ENCODE peak calls at places on chromosome 9, in seven cellular contexts. J, H, G, N, V, L and F are unnamed samples.

GRCh38 chr9:72753261-72753893 is 199.5 kb downstream of the ALDH1A1 start:
- DNase-seq in V (no peak), L (no peak), G (peak), J (no peak), N (no peak), H (no peak), F (peak)

GRCh38 chr9:125061391-125061790 is 81.9 kb downstream of the SCAI start:
- DNase-seq in J (no peak), H (no peak), G (no peak), N (no peak), V (no peak), L (no peak), F (no peak)

GRCh38 chr9:28735943-28736342 is 1162.7 kb upstream of the C9orf72 start:
- DNase-seq in G (no peak), N (no peak), L (no peak), V (no peak), J (no peak), H (no peak), F (no peak)

GRCh38 chr9:31355965-31356364 is 1028.5 kb upstream of the ACO1 start:
- DNase-seq in G (no peak), V (no peak), L (no peak), N (no peak), J (no peak), H (no peak), F (no peak)

GRCh38 chr9:755454-756381 is 85.8 kb upstream of the DMRT1 start:
- DNase-seq in L (no peak), V (peak), G (peak), H (no peak), J (no peak), N (no peak), F (no peak)

GRCh38 chr9:119003882-119004617 is 365.2 kb downstream of the BRINP1 start:
- DNase-seq in L (no peak), H (no peak), N (no peak), V (no peak), J (no peak), G (peak), F (no peak)

GRCh38 chr9:118882674-118883073 is 486.6 kb downstream of the BRINP1 start:
- DNase-seq in V (no peak), N (no peak), G (no peak), L (no peak), H (no peak), J (no peak), F (no peak)

GRCh38 chr9:105132576-105132975 is 111.9 kb upstream of the SLC44A1 start:
- DNase-seq in G (peak), J (no peak), V (peak), N (no peak), H (no peak), L (no peak), F (no peak)

GRCh38 chr9:136587944-136588662 is 42.3 kb upstream of the NOTCH1 start:
- DNase-seq in J (no peak), N (no peak), V (no peak), L (no peak), G (no peak), H (no peak), F (no peak)

GRCh38 chr9:133558191-133559126 is 24.0 kb downstream of the ADAMTSL2 start:
- DNase-seq in J (peak), G (peak), V (no peak), L (no peak), H (no peak), N (no peak), F (no peak)

GRCh38 chr9:133788819-133789733 is 50.9 kb upstream of the SARDH start:
- DNase-seq in G (no peak), J (peak), N (no peak), H (no peak), L (peak), V (no peak), F (no peak)

GRCh38 chr9:129458155-129458661 is 162.7 kb downstream of the C9orf50 start:
- DNase-seq in H (no peak), G (peak), V (no peak), L (no peak), N (peak), J (peak), F (no peak)